ENCODE peak calls at places on chromosomes 4 and X, in six cellular contexts. T is naive thymus-derived CD4-positive, alpha-beta T cell; R is fibroblast of mammary gland; K is fibroblast of lung; Q is GM12865; E is sigmoid colon. N is an unnamed sample.

GRCh38 chr4:5435201-5435600 is 273.2 kb downstream of the EVC2 start:
- DNase-seq in K (no peak), T (no peak), R (no peak), E (no peak), Q (no peak), N (no peak)

GRCh38 chrX:27446423-27446822 is 16.7 kb downstream of the PPP4R3C start:
- DNase-seq in K (no peak), E (no peak), T (no peak), R (no peak), Q (no peak), N (no peak)

GRCh38 chrX:55007633-55008032 is 7.5 kb downstream of the APEX2 start:
- DNase-seq in T (no peak), Q (no peak), E (no peak), K (peak), R (peak), N (peak)

GRCh38 chr4:168797176-168797575 is 212.9 kb downstream of the CBR4 start:
- DNase-seq in E (no peak), K (peak), R (peak), Q (no peak), T (no peak), N (peak)

GRCh38 chr4:104749062-104749461 is 254.4 kb upstream of the CXXC4 start:
- DNase-seq in T (no peak), Q (peak), K (no peak), R (no peak), E (no peak), N (no peak)

GRCh38 chrX:47513697-47514085 is 30.7 kb upstream of the ZNF41 start:
- DNase-seq in R (peak), E (no peak), K (peak), Q (no peak), T (no peak), N (peak)

GRCh38 chr4:112348488-112349158 is 51.5 kb downstream of the ALPK1 start:
- DNase-seq in E (no peak), Q (no peak), T (no peak), R (peak), K (peak), N (peak)

GRCh38 chrX:136146614-136147319 is 566 bp upstream of the FHL1 start:
- DNase-seq in R (no peak), K (peak), E (no peak), T (no peak), Q (no peak), N (no peak)

GRCh38 chr4:140851032-140851636 is 94.9 kb upstream of the TBC1D9 start:
- DNase-seq in K (peak), R (peak), E (no peak), T (no peak), Q (peak), N (peak)

GRCh38 chr4:7924570-7924969 is 15.1 kb downstream of the AFAP1 start:
- DNase-seq in R (no peak), E (peak), Q (no peak), T (no peak), K (no peak), N (no peak)

GRCh38 chrX:9906919-9907318 is 60.2 kb upstream of the CLDN34 start:
- DNase-seq in R (no peak), E (no peak), Q (no peak), T (no peak), K (no peak), N (no peak)

GRCh38 chr4:157115613-157116340 is 39.8 kb downstream of the GLRB start:
- DNase-seq in R (peak), E (no peak), T (no peak), Q (no peak), K (peak), N (peak)

GRCh38 chr4:1981251-1982055 is 27.3 kb downstream of the NELFA start:
- DNase-seq in R (peak), K (no peak), E (no peak), Q (no peak), T (no peak), N (no peak)

GRCh38 chr4:152235718-152236117 is 300.2 kb downstream of the FBXW7 start:
- DNase-seq in K (no peak), E (no peak), R (no peak), Q (no peak), T (no peak), N (no peak)

GRCh38 chr4:2249526-2249991 is 7.6 kb upstream of the HAUS3 start:
- DNase-seq in K (no peak), T (no peak), R (no peak), Q (peak), E (no peak), N (no peak)

GRCh38 chr4:1731180-1731579 is 9.9 kb downstream of the TACC3 start:
- DNase-seq in E (no peak), T (no peak), R (peak), K (peak), Q (no peak), N (no peak)

GRCh38 chr4:158580064-158580463 is 58.4 kb downstream of the RXFP1 start:
- DNase-seq in E (no peak), R (no peak), T (no peak), K (no peak), Q (no peak), N (no peak)

GRCh38 chr4:152997771-152998487 is 61.8 kb downstream of the FHDC1 start:
- DNase-seq in R (no peak), E (no peak), T (no peak), Q (no peak), K (peak), N (no peak)

GRCh38 chr4:88040707-88041106 is 33.3 kb downstream of the PKD2 start:
- DNase-seq in E (no peak), T (no peak), R (no peak), Q (no peak), K (no peak), N (no peak)

GRCh38 chrX:80879916-80880315 is 70.2 kb upstream of the BRWD3 start:
- DNase-seq in Q (no peak), E (no peak), K (peak), T (no peak), R (no peak), N (no peak)

GRCh38 chr4:164536829-164537228 is 217.1 kb upstream of the SMIM31 start:
- DNase-seq in E (no peak), T (no peak), R (peak), K (peak), Q (no peak), N (peak)

GRCh38 chrX:9682456-9682855 is 83.2 kb downstream of the GPR143 start:
- DNase-seq in T (no peak), E (no peak), K (peak), Q (no peak), R (peak), N (peak)

GRCh38 chr4:32025840-32026459 is 1305.8 kb downstream of the PCDH7 start:
- DNase-seq in E (no peak), R (peak), K (peak), Q (no peak), T (no peak), N (no peak)

GRCh38 chrX:47217121-47217851 is 1.2 kb upstream of the CDK16 start:
- DNase-seq in R (peak), Q (no peak), K (peak), E (peak), T (no peak), N (peak)

GRCh38 chr4:100907465-100908454 is 389.9 kb upstream of the EMCN start:
- DNase-seq in T (no peak), Q (no peak), K (peak), E (no peak), R (peak), N (peak)

GRCh38 chr4:174394915-174395314 is 111.2 kb downstream of the CEP44 start:
- DNase-seq in R (peak), K (peak), Q (no peak), E (no peak), T (no peak), N (peak)

GRCh38 chr4:82561745-82562552 is at the start of gene TMEM150C:
- DNase-seq in Q (no peak), E (no peak), K (peak), R (peak), T (no peak), N (no peak)

GRCh38 chrX:153871451-153871850 is 14.5 kb downstream of the L1CAM start:
- DNase-seq in T (no peak), Q (no peak), K (no peak), R (no peak), E (no peak), N (no peak)

GRCh38 chrX:16125520-16126149 is 2.3 kb downstream of the GRPR start:
- DNase-seq in E (no peak), R (no peak), Q (no peak), K (no peak), T (no peak), N (no peak)
- H3K4me3 ChIP-seq in E (no peak), R (no peak), Q (no peak), K (no peak), T (no peak), N (no peak)

GRCh38 chrX:44568196-44568595 is 25.5 kb upstream of the FUNDC1 start:
- DNase-seq in E (no peak), Q (no peak), R (peak), K (peak), T (no peak), N (no peak)

GRCh38 chrX:44570524-44570923 is 27.9 kb upstream of the FUNDC1 start:
- DNase-seq in T (no peak), K (peak), E (no peak), R (peak), Q (no peak), N (no peak)

GRCh38 chrX:44569122-44569521 is 26.5 kb upstream of the FUNDC1 start:
- DNase-seq in E (no peak), R (peak), K (no peak), T (no peak), Q (no peak), N (peak)

GRCh38 chrX:44572340-44572938 is 29.8 kb upstream of the FUNDC1 start:
- DNase-seq in E (no peak), T (no peak), K (no peak), Q (no peak), R (no peak), N (no peak)
- H3K4me3 ChIP-seq in E (no peak), T (no peak), K (no peak), Q (no peak), R (no peak), N (no peak)

GRCh38 chr4:73984736-73985527 is 3.1 kb downstream of the PPBP start:
- DNase-seq in E (no peak), K (no peak), Q (no peak), T (no peak), R (peak), N (no peak)
- H3K4me3 ChIP-seq in E (no peak), K (no peak), Q (no peak), T (no peak), R (no peak), N (no peak)

DNA sequence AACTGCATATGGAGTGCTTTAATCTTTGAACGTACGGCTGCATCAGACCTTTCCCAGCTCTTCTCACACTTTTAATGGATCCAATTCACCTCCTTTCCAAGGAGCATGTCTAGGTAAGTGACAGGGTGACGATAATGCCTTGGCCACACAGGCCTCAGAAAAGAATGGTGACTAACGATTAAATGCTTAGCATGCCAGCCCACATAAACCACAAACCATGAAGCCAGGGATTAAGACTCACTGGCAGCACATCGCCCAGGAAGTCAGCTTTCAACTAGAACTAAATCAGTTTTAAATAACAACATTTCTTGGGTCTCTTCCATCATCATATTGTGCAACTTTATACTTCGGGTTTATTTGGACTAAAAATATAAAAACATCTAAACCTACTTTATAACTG is 28.7 kb downstream of the INPP4B start:
- DNase-seq in T (no peak), Q (no peak), K (peak), E (no peak), R (peak), N (peak)
- H3K4me3 ChIP-seq in T (no peak), Q (no peak), K (no peak), E (no peak), R (no peak), N (no peak)

DNA sequence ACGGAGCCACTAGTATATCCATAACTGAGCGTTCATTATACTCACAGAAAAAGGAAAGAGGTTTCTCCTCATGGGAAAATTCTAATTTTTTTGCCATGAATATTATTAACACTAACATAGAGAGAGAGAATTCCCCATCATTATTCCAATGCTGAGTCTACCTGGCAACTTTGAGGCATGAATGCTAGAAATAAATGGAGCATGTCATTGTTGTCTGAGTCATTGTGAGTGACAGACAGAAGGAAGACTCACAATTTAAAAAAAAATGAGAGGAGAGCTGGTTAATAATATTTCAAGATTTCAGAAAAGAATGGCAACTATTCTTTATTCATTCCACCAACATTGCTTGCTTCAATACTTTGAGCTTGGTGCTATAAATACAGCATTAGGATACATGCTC is 170.3 kb upstream of the HS3ST1 start:
- DNase-seq in E (no peak), T (no peak), K (no peak), Q (no peak), R (no peak), N (no peak)
- H3K4me3 ChIP-seq in E (no peak), T (no peak), K (no peak), Q (no peak), R (no peak), N (no peak)

GRCh38 chr4:6891436-6892170 is 18.0 kb upstream of the TBC1D14 start:
- DNase-seq in K (peak), T (no peak), Q (no peak), E (no peak), R (no peak), N (no peak)
- H3K4me3 ChIP-seq in K (no peak), T (peak), Q (no peak), E (no peak), R (no peak), N (no peak)

N was measured in fibroblast of villous mesenchyme.